ENCODE peak calls at places on chromosomes 3 and 15, in five cellular contexts. X is heart right ventricle, G is astrocyte, W is left lung, U is hepatocyte. O is an unnamed sample. For H3K4me1, the result is how much of the 10 kb centered on the place peaks cover.

GRCh38 chr3:12677616-12678015 is 13.7 kb upstream of the RAF1 start:
- DNase-seq in X (no peak), G (no peak), W (no peak), U (no peak), O (no peak)

GRCh38 chr3:195883801-195884200 is 24.6 kb downstream of the TNK2 start:
- DNase-seq in X (no peak), G (no peak), W (no peak), U (no peak), O (no peak)

GRCh38 chr3:84820126-84820525 is 138.7 kb upstream of the CADM2 start:
- DNase-seq in X (no peak), G (no peak), W (no peak), U (no peak), O (no peak)

GRCh38 chr3:180119567-180119966 is 82.8 kb upstream of the PEX5L start:
- DNase-seq in X (no peak), G (no peak), W (no peak), U (no peak), O (no peak)

GRCh38 chr15:72203507-72203837 is 5.9 kb upstream of the GRAMD2A start:
- DNase-seq in X (peak), G (peak), W (peak), U (no peak), O (no peak)

GRCh38 chr3:56960234-56960917 is 100.1 kb upstream of the SPATA12 start:
- DNase-seq in X (no peak), G (no peak), W (no peak), U (no peak), O (no peak)

GRCh38 chr3:61093364-61093763 is 157.9 kb downstream of the FHIT start:
- DNase-seq in X (no peak), G (no peak), W (no peak), U (no peak), O (no peak)

GRCh38 chr15:32994810-32995424 is 199.6 kb downstream of the FMN1 start:
- DNase-seq in X (no peak), G (peak), W (no peak), U (peak), O (no peak)

GRCh38 chr3:123785602-123786001 is 98.5 kb downstream of the MYLK start:
- DNase-seq in X (no peak), G (no peak), W (no peak), U (no peak), O (no peak)

GRCh38 chr3:44511238-44511567 is 33.7 kb upstream of the ZNF445 start:
- DNase-seq in X (no peak), G (no peak), W (no peak), U (peak), O (no peak)

GRCh38 chr15:59013246-59013645 is 25.8 kb downstream of the RNF111 start:
- DNase-seq in X (no peak), G (peak), W (no peak), U (no peak), O (no peak)

GRCh38 chr3:40771112-40771511 is 246.4 kb downstream of the ZNF621 start:
- DNase-seq in X (no peak), G (no peak), W (no peak), U (no peak), O (no peak)

GRCh38 chr3:10994311-10994710 is 1.8 kb downstream of the SLC6A1 start:
- DNase-seq in X (no peak), G (no peak), W (no peak), U (no peak), O (no peak)

GRCh38 chr3:149402481-149402880 is 25.0 kb upstream of the TM4SF1 start:
- DNase-seq in X (no peak), G (no peak), W (no peak), U (no peak), O (no peak)

GRCh38 chr3:182621435-182622240 is 171.7 kb upstream of the ATP11B start:
- DNase-seq in X (no peak), G (no peak), W (no peak), U (no peak), O (no peak)

GRCh38 chr3:178320481-178321352 is 215.5 kb upstream of the KCNMB2 start:
- DNase-seq in X (peak), G (peak), W (no peak), U (peak), O (peak)

GRCh38 chr15:34223904-34224596 is 766 bp upstream of the EMC4 start:
- DNase-seq in X (peak), G (no peak), W (no peak), U (no peak), O (peak)

GRCh38 chr3:68057637-68058320 is 403.4 kb upstream of the SUCLG2 start:
- DNase-seq in X (no peak), G (no peak), W (no peak), U (no peak), O (no peak)

GRCh38 chr15:73900129-73900712 is 26.0 kb upstream of the LOXL1 start:
- DNase-seq in X (no peak), G (peak), W (peak), U (no peak), O (no peak)

GRCh38 chr15:86162172-86162591 is 82.5 kb downstream of the AGBL1 start:
- DNase-seq in X (peak), G (no peak), W (no peak), U (no peak), O (no peak)

GRCh38 chr3:165797551-165797950 is 39.7 kb downstream of the BCHE start:
- DNase-seq in X (no peak), G (no peak), W (no peak), U (no peak), O (peak)

GRCh38 chr3:151838574-151839312 is 24.8 kb downstream of the AADAC start:
- DNase-seq in X (peak), G (peak), W (no peak), U (peak), O (no peak)

GRCh38 chr3:113156816-113157333 is 54.5 kb upstream of the BOC start:
- DNase-seq in X (no peak), G (peak), W (no peak), U (no peak), O (no peak)

GRCh38 chr3:151538706-151539403 is 78.0 kb upstream of the IGSF10 start:
- DNase-seq in X (peak), G (peak), W (peak), U (no peak), O (no peak)

GRCh38 chr3:126117212-126117611 is 33.3 kb upstream of the SLC41A3 start:
- DNase-seq in X (no peak), G (no peak), W (no peak), U (no peak), O (no peak)

GRCh38 chr3:101351834-101352233 is 31.5 kb upstream of the IMPG2 start:
- DNase-seq in X (no peak), G (no peak), W (no peak), U (no peak), O (no peak)

GRCh38 chr3:108387065-108387464 is 90.7 kb downstream of the HHLA2 start:
- DNase-seq in X (no peak), G (no peak), W (no peak), U (no peak), O (no peak)

GRCh38 chr3:30658328-30659052 is 52.1 kb downstream of the TGFBR2 start:
- DNase-seq in X (peak), G (peak), W (no peak), U (no peak), O (peak)

DNA sequence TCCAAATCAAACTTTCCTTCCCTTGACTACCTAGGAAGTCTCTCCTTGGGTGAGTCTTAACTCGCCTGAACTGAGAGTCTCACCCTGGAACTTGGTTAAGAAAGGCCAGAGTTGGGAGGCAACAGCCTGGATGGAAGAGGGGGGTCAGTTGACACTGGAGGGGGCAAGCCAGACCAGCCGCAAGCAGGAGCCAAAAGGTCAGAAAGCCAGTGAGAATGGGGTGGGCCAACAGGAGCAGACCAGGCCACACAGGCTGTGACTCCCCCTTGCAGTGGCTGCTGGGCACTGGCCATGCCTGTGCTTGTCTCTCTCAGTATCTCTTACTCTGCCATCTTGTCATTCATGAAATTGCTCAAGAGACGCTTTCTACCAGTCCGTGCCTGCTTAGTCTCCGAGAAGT is 32.9 kb downstream of the CRTC3 start:
- DNase-seq in X (no peak), G (no peak), W (no peak), U (no peak), O (no peak)
- TF ChIP-seq CTCF in X (no peak), G (no peak), W (no peak), U (no peak), O (no peak)

GRCh38 chr15:39623550-39623931 is 42.7 kb downstream of the THBS1 start:
- DNase-seq in X (no peak), G (no peak), W (no peak), U (no peak), O (peak)

GRCh38 chr15:39624806-39625205 is 43.9 kb downstream of the THBS1 start:
- DNase-seq in X (peak), G (peak), W (peak), U (peak), O (peak)

GRCh38 chr15:39621210-39621609 is 40.3 kb downstream of the THBS1 start:
- DNase-seq in X (no peak), G (no peak), W (no peak), U (no peak), O (no peak)

GRCh38 chr15:39621961-39622360 is 41.1 kb downstream of the THBS1 start:
- DNase-seq in X (no peak), G (no peak), W (no peak), U (no peak), O (no peak)

DNA sequence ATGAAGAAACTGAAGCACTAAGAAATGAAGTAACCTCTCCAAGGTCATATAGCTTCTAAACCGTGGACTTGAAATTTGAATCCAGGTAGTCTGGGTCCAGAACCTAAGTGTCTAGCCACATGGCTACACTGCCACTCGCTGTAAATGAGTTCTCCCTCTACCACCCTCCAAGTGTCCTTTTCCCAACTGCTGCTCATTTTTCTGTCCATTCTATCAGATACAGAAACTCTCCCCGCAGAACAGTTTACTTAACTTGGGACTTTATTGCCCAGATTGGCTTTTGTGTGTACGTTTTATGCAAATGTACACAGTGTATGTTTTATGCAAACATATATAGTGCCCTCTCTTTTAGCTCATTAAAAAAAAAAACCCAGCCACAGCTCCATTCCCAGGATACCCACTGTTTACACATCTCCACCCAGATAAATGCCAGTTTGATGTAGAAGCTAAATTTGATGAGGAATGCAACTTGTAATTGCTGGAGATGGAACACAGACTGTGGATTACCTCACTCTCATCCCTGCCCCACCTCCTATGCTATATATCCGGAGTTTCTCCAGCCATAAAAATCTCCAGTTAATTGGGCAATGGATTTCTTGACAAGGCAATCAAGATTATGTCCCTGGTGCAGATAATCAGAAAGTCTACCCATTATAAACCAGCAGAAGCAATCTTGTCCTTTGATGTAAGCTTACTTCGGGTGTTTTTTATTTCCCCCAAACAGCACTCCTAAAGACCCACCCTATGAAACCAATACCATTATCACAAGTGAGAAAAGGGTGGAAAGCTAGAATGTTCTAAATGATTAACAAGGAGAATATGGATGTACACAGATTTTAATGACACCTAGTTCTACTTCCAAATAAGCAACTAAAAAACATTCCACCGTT is 42.0 kb downstream of the THBS1 start:
- DNase-seq in X (no peak), G (no peak), W (no peak), U (peak), O (peak)
- H3K4me1 ChIP-seq in X (half or more), G (under half), W (under half), U (under half), O (under half)

GRCh38 chr15:63596666-63597032 is 538 bp upstream of the FBXL22 start:
- DNase-seq in X (no peak), G (peak), W (no peak), U (peak), O (no peak)
- H3K4me3 ChIP-seq in X (peak), G (no peak), W (no peak), U (no peak), O (no peak)

GRCh38 chr3:104396974-104397669 is 969.6 kb upstream of the ALCAM start:
- DNase-seq in X (no peak), G (peak), W (no peak), U (no peak), O (no peak)

GRCh38 chr3:104397713-104398112 is 969.0 kb upstream of the ALCAM start:
- DNase-seq in X (no peak), G (no peak), W (no peak), U (no peak), O (no peak)

GRCh38 chr3:104388624-104389023 is 978.1 kb upstream of the ALCAM start:
- DNase-seq in X (no peak), G (peak), W (no peak), U (peak), O (no peak)

DNA sequence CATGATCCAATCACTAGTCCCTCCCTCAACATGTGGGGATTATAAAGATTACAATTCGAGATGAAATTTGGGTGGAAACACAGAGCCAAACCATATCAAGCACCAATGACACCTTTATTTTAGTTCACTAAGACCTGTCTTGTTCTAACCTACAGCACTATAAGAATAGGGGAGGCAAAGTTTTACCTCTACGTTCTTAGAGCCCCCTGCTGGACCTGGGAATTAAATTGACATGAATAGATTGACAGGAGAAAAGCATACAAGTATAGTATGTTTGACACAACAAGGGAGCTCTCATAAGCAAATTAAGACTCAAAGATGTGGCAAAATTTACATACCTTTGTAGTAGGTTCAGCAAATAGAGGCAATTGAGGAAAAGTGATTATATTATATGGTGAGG is 974.4 kb upstream of the ALCAM start:
- DNase-seq in X (no peak), G (no peak), W (no peak), U (no peak), O (no peak)
- TF ChIP-seq CTCF in X (no peak), G (no peak), W (no peak), U (no peak), O (no peak)

GRCh38 chr3:134366221-134366927 is 7.9 kb downstream of the AMOTL2 start:
- DNase-seq in X (peak), G (no peak), W (no peak), U (no peak), O (no peak)

GRCh38 chr3:134368751-134369105 is 5.5 kb downstream of the AMOTL2 start:
- DNase-seq in X (no peak), G (no peak), W (no peak), U (no peak), O (no peak)

GRCh38 chr3:134366928-134367352 is 7.3 kb downstream of the AMOTL2 start:
- DNase-seq in X (no peak), G (no peak), W (peak), U (no peak), O (no peak)

GRCh38 chr3:134367869-134368750 is 6.1 kb downstream of the AMOTL2 start:
- DNase-seq in X (no peak), G (no peak), W (no peak), U (no peak), O (no peak)

GRCh38 chr3:134367412-134367811 is 6.8 kb downstream of the AMOTL2 start:
- DNase-seq in X (no peak), G (no peak), W (no peak), U (no peak), O (peak)
- H3K4me1 ChIP-seq in X (half or more), G (half or more), W (half or more), U (half or more), O (under half)

GRCh38 chr15:99704444-99704838 is 28.8 kb downstream of the LYSMD4 start:
- DNase-seq in X (peak), G (peak), W (no peak), U (peak), O (no peak)

GRCh38 chr15:99707481-99708270 is 25.6 kb downstream of the LYSMD4 start:
- DNase-seq in X (no peak), G (peak), W (no peak), U (no peak), O (no peak)

GRCh38 chr15:99702895-99703602 is 30.2 kb downstream of the LYSMD4 start:
- DNase-seq in X (no peak), G (peak), W (no peak), U (no peak), O (no peak)

GRCh38 chr15:99706557-99707303 is 26.5 kb downstream of the LYSMD4 start:
- DNase-seq in X (no peak), G (no peak), W (no peak), U (no peak), O (no peak)

GRCh38 chr15:99703603-99704443 is 29.4 kb downstream of the LYSMD4 start:
- DNase-seq in X (peak), G (peak), W (no peak), U (peak), O (peak)
- H3K4me3 ChIP-seq in X (no peak), G (no peak), W (no peak), U (no peak), O (no peak)

GRCh38 chr3:37686225-37686624 is 175.5 kb upstream of the CTDSPL start:
- DNase-seq in X (no peak), G (no peak), W (no peak), U (no peak), O (no peak)
- TF ChIP-seq CTCF in X (no peak), G (no peak), W (no peak), U (no peak), O (no peak)